ENCODE peak calls at places on chromosomes 7 and 10, in five cellular contexts. One of them, this sample, is unnamed.

GRCh38 chr7:19963695-19964094 is 190.3 kb upstream of the TMEM196 start:
- DNase-seq in K562: no peak
- DNase-seq in WTC11: no peak
- DNase-seq in A549: no peak
- DNase-seq in HepG2: no peak
- DNase-seq in this sample: no peak

GRCh38 chr10:70479161-70479531 is 579 bp downstream of the PALD1 start:
- DNase-seq in K562: no peak
- DNase-seq in WTC11: no peak
- DNase-seq in A549: peak
- DNase-seq in HepG2: no peak
- DNase-seq in this sample: no peak

GRCh38 chr10:133378251-133379096 is 588 bp upstream of the PAOX start:
- DNase-seq in K562: peak
- DNase-seq in WTC11: peak
- DNase-seq in A549: peak
- DNase-seq in HepG2: peak
- DNase-seq in this sample: no peak

GRCh38 chr10:71079761-71080380 is 132.5 kb upstream of the UNC5B start:
- DNase-seq in K562: no peak
- DNase-seq in WTC11: peak
- DNase-seq in A549: no peak
- DNase-seq in HepG2: no peak
- DNase-seq in this sample: no peak

GRCh38 chr7:25752967-25753791 is 398.8 kb upstream of the NFE2L3 start:
- DNase-seq in K562: no peak
- DNase-seq in WTC11: peak
- DNase-seq in A549: no peak
- DNase-seq in HepG2: no peak
- DNase-seq in this sample: no peak

GRCh38 chr7:77197135-77197534 is 2.5 kb downstream of the FGL2 start:
- DNase-seq in K562: no peak
- DNase-seq in WTC11: no peak
- DNase-seq in A549: no peak
- DNase-seq in HepG2: no peak
- DNase-seq in this sample: no peak

GRCh38 chr7:150909192-150909591 is 56.9 kb downstream of the AOC1 start:
- DNase-seq in K562: no peak
- DNase-seq in WTC11: no peak
- DNase-seq in A549: no peak
- DNase-seq in HepG2: no peak
- DNase-seq in this sample: no peak

GRCh38 chr7:158973440-158973839 is 117.1 kb downstream of the DYNC2I1 start:
- DNase-seq in K562: peak
- DNase-seq in WTC11: peak
- DNase-seq in A549: peak
- DNase-seq in HepG2: no peak
- DNase-seq in this sample: peak

GRCh38 chr7:74138334-74138867 is 35.8 kb upstream of the EIF4H start:
- DNase-seq in K562: no peak
- DNase-seq in WTC11: peak
- DNase-seq in A549: no peak
- DNase-seq in HepG2: no peak
- DNase-seq in this sample: no peak

GRCh38 chr10:70886921-70887665 is 1.3 kb downstream of the PCBD1 start:
- DNase-seq in K562: no peak
- DNase-seq in WTC11: no peak
- DNase-seq in A549: no peak
- DNase-seq in HepG2: no peak
- DNase-seq in this sample: no peak

GRCh38 chr10:100481462-100482081 is 18.8 kb downstream of the WNT8B start:
- DNase-seq in K562: peak
- DNase-seq in WTC11: peak
- DNase-seq in A549: peak
- DNase-seq in HepG2: peak
- DNase-seq in this sample: peak

GRCh38 chr7:94529516-94529915 is 19.9 kb downstream of the CASD1 start:
- DNase-seq in K562: no peak
- DNase-seq in WTC11: no peak
- DNase-seq in A549: no peak
- DNase-seq in HepG2: no peak
- DNase-seq in this sample: no peak

GRCh38 chr7:69577221-69577620 is 21.1 kb upstream of the AUTS2 start:
- DNase-seq in K562: no peak
- DNase-seq in WTC11: no peak
- DNase-seq in A549: no peak
- DNase-seq in HepG2: no peak
- DNase-seq in this sample: no peak

DNA sequence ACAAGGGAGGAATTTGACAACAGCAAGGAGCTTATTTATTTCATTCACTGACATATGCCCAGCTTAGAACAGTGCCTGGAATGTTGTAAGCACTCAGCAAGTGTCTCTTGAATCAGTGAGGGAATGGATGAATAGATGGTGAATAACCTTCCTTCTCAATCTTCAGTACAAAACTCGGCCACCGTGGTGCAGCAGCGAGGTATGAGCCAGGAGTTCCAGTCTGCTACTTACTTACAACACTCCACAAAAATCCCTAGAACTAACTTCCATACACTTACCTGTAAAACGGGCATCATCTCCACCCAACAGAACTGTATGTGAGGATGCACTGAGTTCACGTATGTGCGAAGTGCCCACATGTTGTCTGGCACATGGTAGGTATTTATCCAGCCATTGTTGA is 237.4 kb downstream of the WDR11 start:
- DNase-seq in K562: no peak
- DNase-seq in WTC11: peak
- DNase-seq in A549: peak
- DNase-seq in HepG2: no peak
- DNase-seq in this sample: no peak
- TF ChIP-seq ESRRA in K562: no peak
- TF ChIP-seq ESRRA in WTC11: no peak
- TF ChIP-seq ESRRA in A549: no peak
- TF ChIP-seq ESRRA in HepG2: no peak
- TF ChIP-seq ESRRA in this sample: no peak

DNA sequence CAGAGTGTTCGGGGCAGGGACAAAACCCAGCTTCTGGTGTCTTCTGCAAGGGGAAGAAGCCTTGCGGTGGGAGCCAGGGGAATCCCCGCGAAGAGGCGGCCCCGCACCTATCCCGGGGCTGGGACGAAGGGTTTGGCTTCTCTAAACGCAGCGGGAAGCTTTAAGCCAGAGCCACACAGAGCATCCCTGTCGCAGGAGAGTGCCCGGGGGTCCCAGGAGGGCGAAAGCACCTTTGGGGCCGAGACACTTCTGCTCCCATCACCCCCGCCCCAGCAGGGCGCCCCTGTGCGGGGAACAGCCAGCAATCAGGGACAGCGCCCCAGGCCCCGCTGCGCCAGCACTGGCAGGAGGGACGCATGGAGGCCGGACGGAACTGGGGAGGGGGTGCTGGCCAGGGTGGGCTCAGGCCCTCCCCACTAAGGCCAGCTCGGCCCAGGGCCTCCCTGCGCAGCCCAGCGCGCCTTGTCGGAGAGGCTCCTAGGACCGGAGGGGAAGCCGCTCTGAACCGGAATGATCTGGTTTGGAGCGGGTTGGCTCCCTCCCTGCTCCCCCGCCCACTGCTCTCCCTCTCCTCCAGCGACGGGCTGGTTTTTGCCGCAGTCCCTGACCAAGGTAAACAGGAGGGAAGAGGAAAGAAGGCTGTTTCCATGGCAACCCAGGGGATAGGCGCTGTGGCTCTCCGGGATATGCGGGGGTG is 63.9 kb downstream of the TMEM209 start:
- DNase-seq in K562: peak
- DNase-seq in WTC11: peak
- DNase-seq in A549: no peak
- DNase-seq in HepG2: no peak
- DNase-seq in this sample: no peak
- TF ChIP-seq ESRRA in K562: no peak
- TF ChIP-seq ESRRA in WTC11: no peak
- TF ChIP-seq ESRRA in A549: no peak
- TF ChIP-seq ESRRA in HepG2: no peak
- TF ChIP-seq ESRRA in this sample: no peak

GRCh38 chr10:46229144-46229563 is 57.6 kb upstream of the ANTXRL start:
- DNase-seq in K562: peak
- DNase-seq in WTC11: peak
- DNase-seq in A549: peak
- DNase-seq in HepG2: peak
- DNase-seq in this sample: no peak
- TF ChIP-seq ESRRA in K562: no peak
- TF ChIP-seq ESRRA in WTC11: no peak
- TF ChIP-seq ESRRA in A549: no peak
- TF ChIP-seq ESRRA in HepG2: no peak
- TF ChIP-seq ESRRA in this sample: no peak

DNA sequence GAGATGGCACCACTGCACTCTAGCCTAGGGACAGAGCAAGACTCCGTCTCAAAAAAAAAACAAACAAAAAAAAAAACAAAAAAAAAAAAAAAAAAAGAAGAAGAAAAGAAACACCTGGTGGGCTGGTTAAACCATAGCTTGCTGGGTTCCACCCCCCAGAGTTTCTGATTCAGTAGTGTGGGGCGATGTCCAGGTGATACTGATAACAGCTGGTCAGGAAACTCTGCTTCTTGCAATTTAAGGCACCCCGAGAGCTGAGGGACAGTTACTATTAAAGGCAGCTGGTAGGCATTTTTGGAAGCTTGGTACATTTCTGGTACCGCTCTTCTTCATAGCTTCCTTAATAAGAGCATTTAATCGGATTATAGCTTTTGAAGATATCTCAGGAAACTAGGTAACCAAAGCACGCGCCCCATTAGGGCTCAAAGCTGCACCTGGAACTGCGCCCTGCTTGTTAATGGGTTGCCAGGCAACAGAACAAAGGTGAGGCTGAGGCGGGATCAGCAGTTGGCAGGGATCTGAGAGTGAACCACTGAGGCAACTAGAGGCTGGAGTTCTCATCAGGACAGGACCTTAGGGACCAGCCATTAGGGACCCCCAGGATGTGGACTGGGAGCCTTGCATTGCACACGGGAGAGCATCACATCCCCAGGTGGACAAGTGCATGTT is 6.5 kb upstream of the SDK1 start:
- DNase-seq in K562: no peak
- DNase-seq in WTC11: peak
- DNase-seq in A549: no peak
- DNase-seq in HepG2: no peak
- DNase-seq in this sample: no peak
- TF ChIP-seq ESRRA in K562: no peak
- TF ChIP-seq ESRRA in WTC11: no peak
- TF ChIP-seq ESRRA in A549: no peak
- TF ChIP-seq ESRRA in HepG2: no peak
- TF ChIP-seq ESRRA in this sample: no peak

DNA sequence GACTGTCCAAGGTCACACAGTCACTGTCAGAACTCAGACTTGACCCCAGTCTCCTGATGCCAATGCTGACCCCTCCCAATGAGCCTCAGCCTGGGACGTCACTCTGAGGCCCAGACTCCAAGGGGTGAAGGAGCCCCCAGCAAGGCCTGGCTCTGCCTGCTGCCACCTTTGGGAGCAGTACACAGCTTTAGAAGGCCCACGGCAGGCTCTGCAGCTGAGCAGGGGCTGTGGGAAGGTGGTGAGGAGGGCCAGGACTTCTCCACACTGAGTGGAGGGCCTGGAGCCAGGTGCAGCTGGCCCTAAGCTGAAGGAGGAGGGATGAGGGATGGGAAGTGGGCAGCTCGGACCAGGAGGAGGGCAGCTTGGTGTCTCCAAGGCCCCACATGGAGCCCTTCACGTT is 23.9 kb upstream of the ZMIZ1 start:
- DNase-seq in K562: no peak
- DNase-seq in WTC11: no peak
- DNase-seq in A549: no peak
- DNase-seq in HepG2: no peak
- DNase-seq in this sample: no peak
- TF ChIP-seq ESRRA in K562: no peak
- TF ChIP-seq ESRRA in WTC11: no peak
- TF ChIP-seq ESRRA in A549: no peak
- TF ChIP-seq ESRRA in HepG2: no peak
- TF ChIP-seq ESRRA in this sample: no peak

DNA sequence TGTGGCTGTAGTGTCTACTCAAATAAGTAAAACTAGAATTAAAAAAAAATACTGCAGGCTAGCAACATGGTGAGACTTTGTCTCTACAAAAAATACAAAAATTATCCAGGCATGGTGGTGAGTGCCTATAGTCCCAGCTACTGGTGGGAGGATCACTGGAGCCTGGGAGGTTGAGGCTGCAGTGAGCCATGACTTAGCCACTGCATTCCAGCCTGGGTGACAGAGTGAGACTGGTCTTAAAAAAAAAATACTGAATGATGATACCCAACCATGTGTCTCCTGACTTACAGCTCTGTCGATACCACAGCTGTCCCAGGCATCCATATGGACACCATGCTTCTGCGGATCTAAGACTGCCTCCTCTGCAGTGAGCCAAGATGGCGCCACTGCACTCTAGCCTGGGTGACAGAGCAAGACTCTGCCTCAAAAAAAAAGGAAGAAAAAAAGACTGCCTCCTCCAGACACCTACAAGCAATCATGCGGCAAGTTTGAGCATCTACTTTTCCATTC is 7.9 kb upstream of the FRAT1 start:
- DNase-seq in K562: no peak
- DNase-seq in WTC11: no peak
- DNase-seq in A549: no peak
- DNase-seq in HepG2: no peak
- DNase-seq in this sample: no peak
- TF ChIP-seq ESRRA in K562: no peak
- TF ChIP-seq ESRRA in WTC11: no peak
- TF ChIP-seq ESRRA in A549: no peak
- TF ChIP-seq ESRRA in HepG2: no peak
- TF ChIP-seq ESRRA in this sample: no peak

GRCh38 chr10:6987536-6987945 is 407.5 kb upstream of the PRKCQ start:
- DNase-seq in K562: no peak
- DNase-seq in WTC11: no peak
- DNase-seq in A549: no peak
- DNase-seq in HepG2: no peak
- DNase-seq in this sample: no peak

GRCh38 chr10:6985644-6986043 is 405.6 kb upstream of the PRKCQ start:
- DNase-seq in K562: no peak
- DNase-seq in WTC11: no peak
- DNase-seq in A549: no peak
- DNase-seq in HepG2: no peak
- DNase-seq in this sample: no peak

GRCh38 chr10:6990891-6991290 is 410.8 kb upstream of the PRKCQ start:
- DNase-seq in K562: no peak
- DNase-seq in WTC11: no peak
- DNase-seq in A549: no peak
- DNase-seq in HepG2: no peak
- DNase-seq in this sample: no peak

GRCh38 chr10:6986927-6987326 is 406.9 kb upstream of the PRKCQ start:
- DNase-seq in K562: no peak
- DNase-seq in WTC11: no peak
- DNase-seq in A549: no peak
- DNase-seq in HepG2: no peak
- DNase-seq in this sample: no peak

DNA sequence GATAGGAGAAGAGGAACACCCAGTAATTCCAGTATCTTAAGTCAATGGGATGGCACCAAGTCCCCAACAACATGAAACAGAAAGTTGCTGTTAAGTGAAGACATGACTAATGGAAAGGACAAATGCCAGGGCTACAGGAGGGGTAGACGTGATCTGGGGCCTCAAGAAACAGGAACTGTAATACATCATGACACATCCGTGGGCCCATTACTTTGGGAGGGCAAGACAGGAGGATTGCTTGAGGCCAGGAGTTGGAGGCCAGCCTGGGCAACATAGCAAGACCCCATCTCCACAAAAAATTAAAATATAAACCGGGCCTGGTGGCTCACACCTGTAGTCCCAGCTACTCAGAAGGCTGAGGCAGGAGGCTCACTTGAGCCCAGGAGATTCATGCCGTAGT is 408.6 kb upstream of the PRKCQ start:
- DNase-seq in K562: no peak
- DNase-seq in WTC11: no peak
- DNase-seq in A549: no peak
- DNase-seq in HepG2: no peak
- DNase-seq in this sample: no peak
- TF ChIP-seq ESRRA in K562: no peak
- TF ChIP-seq ESRRA in WTC11: no peak
- TF ChIP-seq ESRRA in A549: no peak
- TF ChIP-seq ESRRA in HepG2: no peak
- TF ChIP-seq ESRRA in this sample: no peak